ENCODE peak calls at places on chromosomes 12 and 14, in six cellular contexts. N is HT-29, W is left cardiac atrium, A is uterus, E is ELR, Y is AG10803. L is an unnamed sample.

GRCh38 chr14:65153101-65153500 is 50.8 kb upstream of the MAX start:
- DNase-seq in A (peak; percentile 35), N (no peak), Y (no peak), W (peak; percentile 30), E (no peak), L (no peak)

GRCh38 chr12:56267443-56268071 is 815 bp downstream of the COQ10A start:
- DNase-seq in E (no peak), A (no peak), W (no peak), Y (no peak), N (no peak), L (peak; percentile 33)

GRCh38 chr12:6684609-6685008 is 4.6 kb downstream of the ZNF384 start:
- DNase-seq in E (peak; percentile 69), Y (no peak), W (no peak), N (peak; percentile 27), A (no peak), L (peak; percentile 42)

GRCh38 chr14:89445252-89445973 is 28.4 kb upstream of the FOXN3 start:
- DNase-seq in Y (no peak), A (no peak), N (no peak), W (no peak), E (peak; percentile 18), L (no peak)

GRCh38 chr12:21257172-21257571 is 77.5 kb downstream of the SLCO1A2 start:
- DNase-seq in A (no peak), W (no peak), Y (no peak), N (no peak), E (no peak), L (no peak)

GRCh38 chr12:48021485-48022179 is 17.4 kb upstream of the COL2A1 start:
- DNase-seq in N (peak; percentile 29), Y (no peak), A (no peak), E (peak; percentile 62), W (no peak), L (no peak)

GRCh38 chr14:96217381-96217913 is 12.8 kb downstream of the BDKRB2 start:
- DNase-seq in A (no peak), Y (no peak), E (no peak), W (no peak), N (no peak), L (peak; percentile 62)

GRCh38 chr14:69571879-69572633 is 2.6 kb downstream of the CCDC177 start:
- DNase-seq in Y (no peak), E (no peak), A (no peak), W (peak; percentile 28), N (no peak), L (peak; percentile 20)

GRCh38 chr12:124609041-124609984 is 41.9 kb upstream of the NCOR2 start:
- DNase-seq in W (peak; percentile 81), E (peak; percentile 38), Y (no peak), N (peak; percentile 98), A (peak; percentile 75), L (peak; percentile 76)

GRCh38 chr12:80681287-80681686 is 26.1 kb upstream of the MYF6 start:
- DNase-seq in E (no peak), Y (no peak), W (no peak), A (no peak), N (no peak), L (no peak)

GRCh38 chr14:61930101-61930857 is 168.1 kb downstream of the SNAPC1 start:
- DNase-seq in W (no peak), N (no peak), A (no peak), Y (no peak), E (no peak), L (no peak)

GRCh38 chr12:95396849-95397498 is 77.0 kb upstream of the METAP2 start:
- DNase-seq in W (no peak), E (peak; percentile 62), Y (peak; percentile 78), N (no peak), A (no peak), L (no peak)

GRCh38 chr14:93067088-93067487 is 48.6 kb downstream of the ITPK1 start:
- DNase-seq in E (no peak), A (no peak), Y (no peak), N (no peak), W (no peak), L (no peak)

GRCh38 chr12:3107071-3107583 is 29.9 kb downstream of the TSPAN9 start:
- DNase-seq in W (peak; percentile 15), Y (peak; percentile 31), E (peak; percentile 67), N (no peak), A (peak; percentile 81), L (peak; percentile 52)

GRCh38 chr14:76348898-76349297 is 27.0 kb upstream of the ESRRB start:
- DNase-seq in A (peak; percentile 47), E (peak; percentile 86), W (peak; percentile 71), Y (peak; percentile 69), N (no peak), L (peak; percentile 46)

GRCh38 chr12:106392746-106393145 is 35.2 kb downstream of the POLR3B start:
- DNase-seq in N (no peak), W (no peak), E (no peak), Y (no peak), A (no peak), L (no peak)

GRCh38 chr12:101172316-101172715 is 37.7 kb downstream of the SLC5A8 start:
- DNase-seq in N (peak; percentile 4), A (no peak), W (no peak), E (peak; percentile 66), Y (peak; percentile 41), L (no peak)

GRCh38 chr14:32559048-32559447 is 229.9 kb downstream of the AKAP6 start:
- DNase-seq in N (no peak), E (no peak), W (no peak), Y (peak; percentile 47), A (no peak), L (no peak)

GRCh38 chr14:95156153-95156764 is 1.1 kb downstream of the DICER1 start:
- DNase-seq in A (no peak), W (no peak), Y (peak; percentile 15), E (peak; percentile 51), N (peak; percentile 28), L (no peak)

GRCh38 chr12:114166360-114166759 is 200.2 kb upstream of the RBM19 start:
- DNase-seq in Y (peak; percentile 53), N (peak; percentile 34), E (peak; percentile 66), A (peak; percentile 16), W (peak; percentile 29), L (peak; percentile 67)

GRCh38 chr12:94266390-94266789 is 118.0 kb downstream of the PLXNC1 start:
- DNase-seq in Y (peak; percentile 70), E (no peak), W (no peak), N (no peak), A (no peak), L (no peak)

GRCh38 chr12:26768611-26769603 is 64.1 kb downstream of the ITPR2 start:
- DNase-seq in N (peak; percentile 93), A (no peak), E (no peak), W (no peak), Y (no peak), L (no peak)